ENCODE peak calls at places on chromosomes 5 and 9, in five cellular contexts. S, G, V, O and W are unnamed samples.
A peak's percentile ranks its signal among the peaks of the same experiment; 100 is the strongest.

GRCh38 chr9:76321185-76321828 is 72.9 kb downstream of the RFK start:
- DNase-seq in S (no peak), G (peak; percentile 8), V (peak; percentile 89), O (peak; percentile 64), W (no peak)

GRCh38 chr5:32506809-32507208 is 62.3 kb upstream of the ZFR start:
- DNase-seq in S (no peak), G (peak; percentile 82), V (peak; percentile 88), O (no peak), W (peak; percentile 63)

GRCh38 chr9:137269231-137269772 is 8.2 kb upstream of the TOR4A start:
- DNase-seq in S (no peak), G (peak; percentile 91), V (no peak), O (peak; percentile 58), W (no peak)

GRCh38 chr5:107232793-107233192 is 437.9 kb downstream of the EFNA5 start:
- DNase-seq in S (no peak), G (no peak), V (no peak), O (no peak), W (no peak)

GRCh38 chr5:10201223-10201868 is 48.3 kb downstream of the ATPSCKMT start:
- DNase-seq in S (no peak), G (peak; percentile 7), V (no peak), O (no peak), W (no peak)

GRCh38 chr5:56006600-56006999 is 11.8 kb upstream of the IL6ST start:
- DNase-seq in S (no peak), G (no peak), V (no peak), O (no peak), W (no peak)

GRCh38 chr9:109460576-109460975 is 37.5 kb downstream of the PTPN3 start:
- DNase-seq in S (no peak), G (no peak), V (no peak), O (no peak), W (no peak)

GRCh38 chr9:93299418-93300174 is 115.7 kb downstream of the WNK2 start:
- DNase-seq in S (no peak), G (no peak), V (no peak), O (no peak), W (no peak)

GRCh38 chr5:147673276-147673675 is 109.3 kb downstream of the JAKMIP2 start:
- DNase-seq in S (no peak), G (no peak), V (no peak), O (no peak), W (no peak)

GRCh38 chr9:127136880-127137639 is 14.6 kb upstream of the ANGPTL2 start:
- DNase-seq in S (no peak), G (no peak), V (no peak), O (no peak), W (no peak)